ENCODE peak calls at places on chromosomes 12 and 14, in seven cellular contexts. N is H7, P is germinal center, G is progenitor cell of endocrine pancreas, H is HuH-7, A is Caco-2, Q is NCI-H1436. K is an unnamed sample.
A peak's percentile ranks its signal among the peaks of the same experiment; 100 is the strongest.

GRCh38 chr12:109053382-109054123 is 1.2 kb downstream of the USP30 start:
- DNase-seq in P (peak; percentile 69), Q (no peak), G (no peak), N (peak; percentile 9), A (no peak), H (no peak), K (no peak)

GRCh38 chr14:71472961-71473340 is 459.3 kb upstream of the RGS6 start:
- DNase-seq in H (no peak), Q (peak; percentile 36), G (no peak), N (no peak), P (no peak), A (no peak), K (no peak)

GRCh38 chr12:10960260-10960659 is 21.2 kb upstream of the TAS2R14 start:
- DNase-seq in H (no peak), Q (no peak), N (no peak), A (no peak), G (no peak), P (no peak), K (no peak)

GRCh38 chr12:5887758-5888157 is 57.3 kb downstream of the ANO2 start:
- DNase-seq in G (no peak), Q (no peak), N (no peak), H (no peak), A (no peak), P (no peak), K (no peak)

GRCh38 chr12:75913502-75914110 is 118.0 kb downstream of the PHLDA1 start:
- DNase-seq in A (no peak), H (no peak), P (no peak), Q (no peak), G (no peak), N (no peak), K (no peak)

GRCh38 chr12:68894276-68894855 is 38.6 kb downstream of the CPM start:
- DNase-seq in Q (no peak), N (no peak), P (no peak), A (no peak), G (no peak), H (no peak), K (no peak)

GRCh38 chr12:30792648-30793499 is 38.1 kb upstream of the CAPRIN2 start:
- DNase-seq in H (no peak), G (no peak), P (no peak), Q (no peak), A (no peak), N (no peak), K (no peak)

GRCh38 chr14:77099425-77100167 is 1.5 kb downstream of the CIPC start:
- DNase-seq in P (no peak), G (no peak), N (no peak), Q (no peak), A (no peak), H (no peak), K (no peak)

GRCh38 chr12:57216014-57216891 is at the start of gene NXPH4:
- DNase-seq in H (peak; percentile 90), A (peak; percentile 83), P (peak; percentile 79), N (peak; percentile 98), Q (peak; percentile 23), G (no peak), K (peak; percentile 41)

GRCh38 chr14:52069617-52070431 is 965 bp upstream of the NID2 start:
- DNase-seq in P (no peak), Q (no peak), A (no peak), G (no peak), N (no peak), H (no peak), K (no peak)

GRCh38 chr14:95829321-95829720 is 47.3 kb upstream of the TUNAR start:
- DNase-seq in G (no peak), A (no peak), Q (no peak), H (no peak), N (no peak), P (no peak), K (no peak)

GRCh38 chr14:30333934-30334333 is 225.0 kb upstream of the G2E3 start:
- DNase-seq in G (no peak), P (no peak), H (no peak), N (no peak), A (no peak), Q (no peak), K (no peak)

GRCh38 chr14:89586258-89587127 is 169.5 kb upstream of the FOXN3 start:
- DNase-seq in A (no peak), P (no peak), Q (no peak), N (no peak), G (no peak), H (no peak), K (no peak)

GRCh38 chr12:57724936-57725740 is 13.4 kb downstream of the AGAP2 start:
- DNase-seq in H (no peak), G (no peak), A (no peak), N (no peak), P (no peak), Q (no peak), K (no peak)

GRCh38 chr12:6226002-6226700 is 26.0 kb downstream of the CD9 start:
- DNase-seq in A (no peak), Q (no peak), N (no peak), P (no peak), H (no peak), G (no peak), K (no peak)

GRCh38 chr12:33757701-33758100 is 264.6 kb upstream of the ALG10 start:
- DNase-seq in P (no peak), N (no peak), A (no peak), H (no peak), G (no peak), Q (no peak), K (no peak)

GRCh38 chr14:71212093-71212492 is 304.8 kb downstream of the PCNX1 start:
- DNase-seq in Q (no peak), G (no peak), A (no peak), P (no peak), N (no peak), H (no peak), K (no peak)

GRCh38 chr12:52440821-52441319 is 6.7 kb upstream of the KRT75 start:
- DNase-seq in A (no peak), Q (no peak), N (no peak), P (no peak), H (no peak), G (no peak), K (no peak)

GRCh38 chr12:107801150-107801549 is 26.6 kb downstream of the ASCL4 start:
- DNase-seq in Q (no peak), G (no peak), P (no peak), A (no peak), H (no peak), N (no peak), K (no peak)

GRCh38 chr12:39012870-39013269 is 107.5 kb upstream of the CPNE8 start:
- DNase-seq in G (no peak), P (no peak), N (no peak), H (no peak), Q (no peak), A (no peak), K (no peak)

GRCh38 chr12:132288516-132289188 is 40.7 kb downstream of the GALNT9 start:
- DNase-seq in N (no peak), G (no peak), P (no peak), H (no peak), Q (no peak), A (no peak), K (no peak)

GRCh38 chr12:4962539-4963486 is 53.1 kb downstream of the KCNA1 start:
- DNase-seq in A (peak; percentile 47), P (no peak), N (no peak), G (no peak), Q (peak; percentile 13), H (no peak), K (no peak)

K was measured in CD8-positive, alpha-beta T cell.